ENCODE peak calls at places on chromosomes 16 and 17, in nine cellular contexts. I is ascending aorta, A is neural progenitor cell, J is PC-3, P is adipocyte, R is fibroblast of lung, W is Caco-2, L is HCT116, Y is suprapubic skin. K is an unnamed sample. For H3K4me1 and H3K27me3, the result is how much of the 10 kb centered on the place peaks cover.

GRCh38 chr16:78624349-78624748 is 524.9 kb downstream of the WWOX start:
- DNase-seq in I (no peak), A (no peak), J (no peak), P (no peak), R (no peak), W (no peak), L (no peak), Y (no peak), K (no peak)

GRCh38 chr16:53625221-53625620 is 78.4 kb downstream of the RPGRIP1L start:
- DNase-seq in I (no peak), A (no peak), J (no peak), P (no peak), R (no peak), W (no peak), L (no peak), Y (no peak), K (no peak)

GRCh38 chr16:47578573-47578972 is 117.4 kb downstream of the PHKB start:
- DNase-seq in I (no peak), A (no peak), J (no peak), P (no peak), R (peak), W (no peak), L (no peak), Y (no peak), K (no peak)

GRCh38 chr17:75270218-75270965 is 639 bp downstream of the MIF4GD start:
- DNase-seq in I (peak), A (peak), J (peak), P (peak), R (peak), W (peak), L (peak), Y (peak), K (peak)

GRCh38 chr17:31580331-31581021 is 189.0 kb downstream of the RAB11FIP4 start:
- DNase-seq in I (peak), A (no peak), J (peak), P (peak), R (peak), W (no peak), L (no peak), Y (no peak), K (no peak)

GRCh38 chr16:89199241-89200123 is 855 bp downstream of the SLC22A31 start:
- DNase-seq in I (no peak), A (no peak), J (no peak), P (no peak), R (no peak), W (no peak), L (no peak), Y (no peak), K (no peak)

GRCh38 chr17:73956595-73957465 is 246.6 kb upstream of the RPL38 start:
- DNase-seq in I (peak), A (peak), J (peak), P (no peak), R (no peak), W (peak), L (peak), Y (no peak), K (peak)

GRCh38 chr16:21222495-21223337 is 10.8 kb upstream of the ANKS4B start:
- DNase-seq in I (no peak), A (no peak), J (no peak), P (no peak), R (no peak), W (peak), L (no peak), Y (no peak), K (no peak)

GRCh38 chr17:29573558-29573870 is 5.0 kb downstream of the TP53I13 start:
- DNase-seq in I (peak), A (no peak), J (no peak), P (no peak), R (no peak), W (no peak), L (no peak), Y (peak), K (no peak)

GRCh38 chr17:17884281-17885028 is 47.7 kb upstream of the SREBF1 start:
- DNase-seq in I (no peak), A (no peak), J (no peak), P (no peak), R (no peak), W (no peak), L (no peak), Y (no peak), K (no peak)

GRCh38 chr17:42131971-42132370 is 9.4 kb downstream of the HSPB9 start:
- DNase-seq in I (no peak), A (no peak), J (no peak), P (no peak), R (peak), W (no peak), L (no peak), Y (no peak), K (no peak)

GRCh38 chr17:74332017-74332650 is 6.1 kb downstream of the KIF19 start:
- DNase-seq in I (no peak), A (no peak), J (no peak), P (no peak), R (no peak), W (no peak), L (no peak), Y (no peak), K (no peak)

GRCh38 chr17:28807925-28808641 is 34.5 kb downstream of the FAM222B start:
- DNase-seq in I (no peak), A (no peak), J (peak), P (peak), R (peak), W (no peak), L (peak), Y (no peak), K (no peak)

GRCh38 chr17:27578718-27579085 is 52.3 kb upstream of the LGALS9 start:
- DNase-seq in I (no peak), A (no peak), J (no peak), P (peak), R (peak), W (peak), L (no peak), Y (no peak), K (no peak)

GRCh38 chr17:71790791-71791190 is 330.0 kb upstream of the SOX9 start:
- DNase-seq in I (no peak), A (no peak), J (peak), P (no peak), R (peak), W (no peak), L (no peak), Y (no peak), K (no peak)

GRCh38 chr17:79220715-79221291 is 146.2 kb downstream of the ENGASE start:
- DNase-seq in I (no peak), A (peak), J (no peak), P (no peak), R (no peak), W (no peak), L (no peak), Y (no peak), K (no peak)

GRCh38 chr17:6555331-6556120 is 829 bp downstream of the PITPNM3 start:
- DNase-seq in I (no peak), A (peak), J (peak), P (peak), R (peak), W (no peak), L (no peak), Y (no peak), K (peak)

GRCh38 chr16:14399397-14400284 is 230.4 kb downstream of the PARN start:
- DNase-seq in I (peak), A (peak), J (peak), P (peak), R (peak), W (peak), L (peak), Y (peak), K (no peak)

GRCh38 chr16:14401839-14402115 is 228.3 kb downstream of the PARN start:
- DNase-seq in I (peak), A (no peak), J (no peak), P (no peak), R (no peak), W (no peak), L (no peak), Y (peak), K (no peak)

GRCh38 chr16:14398014-14398717 is 231.9 kb downstream of the PARN start:
- DNase-seq in I (no peak), A (no peak), J (no peak), P (no peak), R (no peak), W (no peak), L (no peak), Y (no peak), K (no peak)

GRCh38 chr16:14405611-14406537 is 224.2 kb downstream of the PARN start:
- DNase-seq in I (no peak), A (peak), J (peak), P (peak), R (no peak), W (peak), L (no peak), Y (peak), K (peak)

DNA sequence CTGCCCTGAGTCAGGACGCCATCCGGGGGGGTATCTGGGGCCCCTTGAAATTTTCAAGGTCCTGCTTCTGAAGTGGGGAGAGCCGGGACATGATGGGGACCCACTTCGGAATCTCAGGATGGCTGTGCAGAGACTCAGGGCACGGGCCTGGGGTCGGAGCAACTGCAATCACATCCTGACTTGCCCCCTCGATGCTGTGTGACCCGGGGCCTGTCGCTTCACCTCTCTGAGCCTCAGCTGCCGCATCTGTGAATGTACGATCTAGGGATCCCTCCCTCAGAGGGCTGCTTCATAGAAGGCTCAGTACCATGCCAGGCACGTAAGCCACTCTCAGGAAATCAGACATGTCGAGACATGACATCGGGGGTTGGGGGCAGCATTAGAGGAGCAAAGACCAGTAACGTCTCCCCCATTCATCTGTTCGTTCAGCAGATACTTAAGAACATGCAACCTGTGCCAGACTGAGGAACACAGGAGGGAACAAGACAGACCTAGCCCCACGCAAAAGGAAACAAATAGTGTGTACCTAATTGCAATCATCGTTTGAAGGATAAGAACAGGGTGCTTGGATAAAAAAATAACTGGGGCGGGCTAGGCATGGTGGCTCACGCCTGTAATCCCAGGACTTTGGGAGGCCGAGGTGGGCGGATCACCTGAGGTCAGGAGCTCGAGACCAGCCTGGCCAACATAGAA is 229.6 kb downstream of the PARN start:
- DNase-seq in I (no peak), A (no peak), J (no peak), P (no peak), R (no peak), W (no peak), L (no peak), Y (no peak), K (no peak)
- H3K4me1 ChIP-seq in I (under half), A (under half), J (under half), P (under half), R (under half), W (under half), L (under half), Y (under half), K (under half)

GRCh38 chr17:3802461-3803307 is 1.7 kb upstream of the ITGAE start:
- DNase-seq in I (no peak), A (no peak), J (peak), P (peak), R (peak), W (no peak), L (no peak), Y (peak), K (no peak)
- H3K4me3 ChIP-seq in I (no peak), A (no peak), J (no peak), P (peak), R (no peak), W (no peak), L (no peak), Y (no peak), K (no peak)

GRCh38 chr17:65559483-65559801 is 2.0 kb downstream of the AXIN2 start:
- DNase-seq in I (no peak), A (peak), J (no peak), P (peak), R (peak), W (no peak), L (no peak), Y (no peak), K (no peak)

GRCh38 chr17:65559802-65560627 is 1.4 kb downstream of the AXIN2 start:
- DNase-seq in I (no peak), A (peak), J (no peak), P (peak), R (peak), W (peak), L (no peak), Y (no peak), K (no peak)

GRCh38 chr17:65557349-65558310 is 3.8 kb downstream of the AXIN2 start:
- DNase-seq in I (no peak), A (no peak), J (no peak), P (peak), R (peak), W (peak), L (peak), Y (no peak), K (peak)

GRCh38 chr17:65558311-65558682 is 3.2 kb downstream of the AXIN2 start:
- DNase-seq in I (no peak), A (no peak), J (no peak), P (no peak), R (no peak), W (no peak), L (no peak), Y (no peak), K (no peak)

GRCh38 chr17:65558683-65559311 is 2.7 kb downstream of the AXIN2 start:
- DNase-seq in I (no peak), A (peak), J (no peak), P (peak), R (no peak), W (no peak), L (no peak), Y (no peak), K (no peak)
- H3K27me3 ChIP-seq in I (under half), A (under half), J (under half), P (under half), R (under half), W (under half), L (under half), Y (under half), K (under half)

GRCh38 chr16:87849419-87850008 is 19.8 kb downstream of the SLC7A5 start:
- DNase-seq in I (no peak), A (no peak), J (no peak), P (no peak), R (no peak), W (no peak), L (no peak), Y (no peak), K (peak)

GRCh38 chr16:87848676-87849345 is 20.5 kb downstream of the SLC7A5 start:
- DNase-seq in I (no peak), A (no peak), J (no peak), P (no peak), R (no peak), W (no peak), L (no peak), Y (no peak), K (no peak)

GRCh38 chr16:87846705-87847466 is 22.4 kb downstream of the SLC7A5 start:
- DNase-seq in I (no peak), A (no peak), J (no peak), P (no peak), R (no peak), W (no peak), L (no peak), Y (no peak), K (no peak)

GRCh38 chr16:87847467-87847784 is 21.9 kb downstream of the SLC7A5 start:
- DNase-seq in I (no peak), A (no peak), J (no peak), P (no peak), R (no peak), W (no peak), L (no peak), Y (no peak), K (no peak)

DNA sequence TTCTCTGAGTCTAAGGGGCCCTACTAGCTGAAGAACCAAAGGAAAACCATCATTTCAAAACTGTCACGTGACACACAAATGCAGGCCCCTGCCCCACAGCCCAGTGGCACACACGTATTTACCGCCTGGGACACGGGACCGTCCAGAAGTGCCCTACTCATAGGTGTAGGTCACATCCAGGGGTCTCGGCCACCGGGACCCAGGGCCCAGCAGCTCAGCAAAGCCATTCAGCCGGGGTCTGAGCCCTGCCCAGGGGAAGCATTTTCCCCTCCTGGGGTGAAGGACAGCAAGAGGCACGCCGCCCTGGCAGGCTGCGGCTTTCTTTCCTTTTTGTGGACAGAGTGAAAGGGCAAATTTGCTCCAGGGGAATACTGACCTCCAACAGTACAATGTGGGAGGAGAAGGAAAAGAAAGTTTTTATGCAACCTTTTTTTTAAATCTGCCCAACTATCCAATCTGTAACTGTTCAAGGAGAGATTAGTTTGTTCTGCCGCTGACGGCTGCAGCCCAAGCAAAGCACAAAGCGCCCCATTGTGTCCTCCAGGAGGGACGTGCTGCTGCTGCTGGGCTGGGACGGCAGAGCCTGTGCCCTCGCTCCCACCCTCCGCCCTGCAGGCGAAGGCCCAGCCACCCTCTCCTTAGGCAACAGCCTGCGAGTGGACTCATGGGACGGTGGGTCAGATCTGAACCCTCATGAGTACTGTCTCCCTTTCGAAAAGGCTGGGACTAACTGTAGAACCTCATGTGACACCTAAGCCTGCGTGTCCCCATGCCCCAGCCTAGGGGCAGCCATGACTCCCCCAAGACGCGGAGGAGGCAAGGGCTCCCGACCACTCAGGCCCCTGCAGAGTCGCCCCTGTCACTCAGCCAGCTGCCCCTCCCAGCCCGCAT is 21.3 kb downstream of the SLC7A5 start:
- DNase-seq in I (no peak), A (peak), J (no peak), P (no peak), R (no peak), W (no peak), L (no peak), Y (no peak), K (peak)
- H3K4me1 ChIP-seq in I (under half), A (under half), J (under half), P (under half), R (under half), W (under half), L (under half), Y (under half), K (under half)

GRCh38 chr17:65495255-65496060 is 66.0 kb downstream of the AXIN2 start:
- DNase-seq in I (peak), A (peak), J (no peak), P (no peak), R (peak), W (peak), L (peak), Y (no peak), K (peak)
- H3K4me3 ChIP-seq in I (no peak), A (peak), J (no peak), P (no peak), R (no peak), W (no peak), L (peak), Y (no peak), K (no peak)

GRCh38 chr17:2024572-2025219 is 438 bp downstream of the RTN4RL1 start:
- DNase-seq in I (no peak), A (no peak), J (no peak), P (peak), R (no peak), W (no peak), L (no peak), Y (peak), K (no peak)
- H3K27me3 ChIP-seq in I (under half), A (half or more), J (under half), P (under half), R (under half), W (under half), L (under half), Y (under half), K (under half)

K was measured in small intestine.